ENCODE peak calls at places on chromosome 12, in four cellular contexts. O is GM12878, P is GM13976, H is coronary artery. U is an unnamed sample.
A peak's percentile ranks its signal among the peaks of the same experiment; 100 is the strongest.

GRCh38 chr12:15931590-15932053 is 20.5 kb downstream of the DERA start:
- DNase-seq in O (peak; percentile 64), H (no peak), P (no peak), U (no peak)

GRCh38 chr12:96434107-96434506 is 33.9 kb upstream of the CDK17 start:
- DNase-seq in O (no peak), P (peak; percentile 32), H (no peak), U (no peak)

GRCh38 chr12:128259556-128260070 is 7.4 kb upstream of the TMEM132C start:
- DNase-seq in O (no peak), H (no peak), P (peak; percentile 24), U (no peak)

GRCh38 chr12:13339538-13339937 is 143.0 kb downstream of the EMP1 start:
- DNase-seq in P (no peak), O (no peak), H (no peak), U (no peak)

GRCh38 chr12:46524778-46525177 is 152.2 kb upstream of the SLC38A2 start:
- DNase-seq in P (no peak), H (peak; percentile 86), O (no peak), U (no peak)

GRCh38 chr12:27331927-27332324 is 710 bp upstream of the BMAL2 start:
- DNase-seq in O (no peak), H (no peak), P (no peak), U (no peak)

GRCh38 chr12:123091756-123092155 is 59.1 kb downstream of the PITPNM2 start:
- DNase-seq in H (no peak), O (no peak), P (no peak), U (no peak)

GRCh38 chr12:46089414-46090162 is 99.2 kb upstream of the SCAF11 start:
- DNase-seq in O (no peak), H (no peak), P (no peak), U (no peak)

DNA sequence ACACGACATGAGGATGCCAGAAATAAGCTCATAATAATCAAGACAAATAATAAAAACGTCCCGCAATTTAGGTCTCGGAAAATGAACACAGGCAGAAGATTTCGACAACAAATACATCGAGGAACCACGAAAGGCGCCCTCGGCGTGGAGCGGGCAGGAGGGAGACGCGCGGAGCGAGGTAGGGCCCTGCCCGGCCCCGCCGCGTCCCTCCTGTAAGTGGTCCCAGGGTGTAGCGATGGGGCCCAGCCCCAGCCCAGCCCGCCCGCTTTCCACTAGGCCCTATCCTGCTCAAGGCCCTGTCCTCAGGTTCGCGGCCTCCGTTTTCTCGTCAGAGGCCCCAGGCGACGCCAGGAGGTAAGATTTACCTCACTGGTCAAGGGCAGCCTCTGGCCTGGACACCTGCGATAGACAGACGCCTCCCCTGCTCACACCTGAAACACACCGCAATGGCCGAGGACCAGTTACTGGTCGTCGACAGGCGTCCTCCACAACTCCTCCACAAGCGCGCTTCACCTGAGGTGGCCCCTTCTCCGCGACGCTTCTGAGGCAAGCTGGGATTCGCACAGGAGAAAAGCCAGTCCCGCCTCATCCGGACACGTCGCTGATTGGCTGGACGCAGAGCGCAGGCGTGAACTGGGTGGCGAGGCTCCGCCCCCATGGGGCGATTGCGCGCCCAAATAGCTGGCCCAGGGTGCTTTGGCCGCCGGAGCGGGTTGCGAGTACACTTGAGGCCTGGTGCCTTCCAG is at the start of gene SYCP3:
- DNase-seq in O (no peak), H (no peak), P (no peak), U (peak; percentile 13)
- TF ChIP-seq CTCF in O (no peak), H (no peak), P (no peak), U (no peak)

GRCh38 chr12:99620159-99620479 is 27.4 kb upstream of the GARIN6 start:
- DNase-seq in P (no peak), H (no peak), O (no peak), U (no peak)

GRCh38 chr12:99618657-99619056 is 28.9 kb upstream of the GARIN6 start:
- DNase-seq in O (no peak), H (no peak), P (no peak), U (no peak)

GRCh38 chr12:99619389-99620158 is 28.0 kb upstream of the GARIN6 start:
- DNase-seq in P (no peak), O (no peak), H (no peak), U (no peak)
- TF ChIP-seq CTCF in P (peak; percentile 86), O (peak; percentile 67), H (no peak), U (peak; percentile 88)

GRCh38 chr12:75452675-75453330 is 27.8 kb upstream of the GLIPR1 start:
- DNase-seq in P (no peak), H (no peak), O (no peak), U (no peak)
- TF ChIP-seq CTCF in P (no peak), H (no peak), O (no peak), U (no peak)

GRCh38 chr12:113006641-113007040 is 28.3 kb downstream of the OAS2 start:
- DNase-seq in O (no peak), P (no peak), H (no peak), U (no peak)

GRCh38 chr12:113003631-113004030 is 25.3 kb downstream of the OAS2 start:
- DNase-seq in H (no peak), P (no peak), O (no peak), U (no peak)

GRCh38 chr12:113002676-113003075 is 24.4 kb downstream of the OAS2 start:
- DNase-seq in P (no peak), H (no peak), O (no peak), U (no peak)

GRCh38 chr12:113007166-113007565 is 28.8 kb downstream of the OAS2 start:
- DNase-seq in P (no peak), H (no peak), O (no peak), U (no peak)

DNA sequence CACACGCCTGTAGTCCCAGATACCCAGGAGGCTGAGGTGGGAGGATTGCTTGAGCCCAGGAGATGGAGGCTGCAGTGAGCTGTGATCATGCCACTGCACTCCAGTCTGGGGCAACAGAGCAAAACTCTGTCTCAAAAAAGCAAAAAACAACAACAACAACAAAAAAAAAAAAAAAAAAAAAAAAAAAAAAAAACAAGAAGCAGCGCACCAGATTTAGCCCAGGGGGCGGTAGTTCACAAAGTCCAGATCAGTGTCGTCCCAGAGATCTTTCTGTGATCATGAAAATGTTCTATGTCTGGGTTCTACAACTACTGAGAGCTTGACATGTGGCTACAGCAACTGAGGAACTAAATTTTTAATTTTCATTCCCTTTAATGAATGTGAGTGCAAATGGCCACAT is 27.4 kb downstream of the OAS2 start:
- DNase-seq in H (peak; percentile 2), O (no peak), P (no peak), U (no peak)
- TF ChIP-seq CTCF in H (no peak), O (peak; percentile 13), P (no peak), U (no peak)

GRCh38 chr12:98698603-98699463 is 53.7 kb downstream of the APAF1 start:
- DNase-seq in O (peak; percentile 38), H (no peak), P (peak; percentile 48), U (peak; percentile 36)
- TF ChIP-seq CTCF in O (peak; percentile 77), H (peak; percentile 21), P (peak; percentile 11), U (peak; percentile 50)

U was measured in GM13977.